ENCODE peak calls at places on chromosomes 3 and 15, in six cellular contexts. D is IMR-90, Y is adrenal gland, O is endodermal cell, L is H7, T is cardiac fibroblast. W is an unnamed sample.

GRCh38 chr3:46864051-46864881 is 1.0 kb upstream of the MYL3 start:
- DNase-seq in D (no peak), Y (no peak), O (peak; percentile 36), L (no peak), T (no peak), W (no peak)

GRCh38 chr15:36365963-36366362 is 213.5 kb upstream of the CDIN1 start:
- DNase-seq in D (no peak), Y (no peak), O (no peak), L (no peak), T (peak; percentile 63), W (no peak)

GRCh38 chr3:152058906-152059305 is 185.5 kb downstream of the SUCNR1 start:
- DNase-seq in D (peak; percentile 45), Y (no peak), O (no peak), L (no peak), T (peak; percentile 46), W (no peak)

GRCh38 chr3:23671901-23672589 is 133.7 kb upstream of the UBE2E1 start:
- DNase-seq in D (no peak), Y (no peak), O (no peak), L (peak; percentile 33), T (no peak), W (no peak)

GRCh38 chr3:52444860-52445793 is at the start of gene SEMA3G:
- DNase-seq in D (peak; percentile 34), Y (no peak), O (peak; percentile 96), L (peak; percentile 95), T (peak; percentile 41), W (no peak)

GRCh38 chr3:48399387-48400172 is 27.6 kb downstream of the FBXW12 start:
- DNase-seq in D (no peak), Y (no peak), O (peak; percentile 57), L (peak; percentile 69), T (no peak), W (no peak)

GRCh38 chr15:48717458-48717857 is 71.9 kb upstream of the FBN1 start:
- DNase-seq in D (peak; percentile 59), Y (no peak), O (no peak), L (no peak), T (peak; percentile 61), W (no peak)

GRCh38 chr15:33753012-33753411 is 215.3 kb upstream of the CHRM5 start:
- DNase-seq in D (no peak), Y (no peak), O (no peak), L (no peak), T (no peak), W (no peak)

GRCh38 chr15:68405426-68406250 is 26.3 kb downstream of the ITGA11 start:
- DNase-seq in D (no peak), Y (peak; percentile 13), O (peak; percentile 29), L (no peak), T (no peak), W (no peak)

GRCh38 chr15:35980719-35981118 is 434.8 kb upstream of the DPH6 start:
- DNase-seq in D (peak; percentile 72), Y (no peak), O (no peak), L (no peak), T (peak; percentile 39), W (no peak)

GRCh38 chr3:20288050-20288449 is 102.0 kb upstream of the SGO1 start:
- DNase-seq in D (no peak), Y (no peak), O (peak; percentile 58), L (no peak), T (no peak), W (no peak)

GRCh38 chr3:46712191-46713047 is 5.2 kb downstream of the PRSS50 start:
- DNase-seq in D (no peak), Y (no peak), O (peak; percentile 28), L (peak; percentile 52), T (no peak), W (no peak)

GRCh38 chr3:4999626-5000184 is 20.5 kb downstream of the BHLHE40 start:
- DNase-seq in D (no peak), Y (no peak), O (peak; percentile 31), L (no peak), T (no peak), W (no peak)

GRCh38 chr15:85351965-85352364 is 28.4 kb upstream of the AKAP13 start:
- DNase-seq in D (no peak), Y (no peak), O (no peak), L (no peak), T (no peak), W (no peak)

GRCh38 chr15:51243774-51244173 is 94.6 kb downstream of the CYP19A1 start:
- DNase-seq in D (peak; percentile 16), Y (no peak), O (no peak), L (no peak), T (peak; percentile 35), W (no peak)

GRCh38 chr15:88215249-88215648 is 41.3 kb downstream of the NTRK3 start:
- DNase-seq in D (no peak), Y (no peak), O (no peak), L (no peak), T (no peak), W (no peak)

GRCh38 chr3:133448478-133449122 is 48.7 kb downstream of the BFSP2 start:
- DNase-seq in D (no peak), Y (no peak), O (no peak), L (no peak), T (no peak), W (no peak)

GRCh38 chr15:96053039-96054021 is 277.2 kb upstream of the NR2F2 start:
- DNase-seq in D (no peak), Y (no peak), O (peak; percentile 85), L (peak; percentile 56), T (peak; percentile 28), W (no peak)

GRCh38 chr15:85518979-85519761 is 138.8 kb downstream of the AKAP13 start:
- DNase-seq in D (peak; percentile 73), Y (no peak), O (no peak), L (no peak), T (no peak), W (no peak)

GRCh38 chr3:4722103-4722502 is 229.0 kb downstream of the ITPR1 start:
- DNase-seq in D (peak; percentile 73), Y (peak; percentile 79), O (no peak), L (no peak), T (peak; percentile 89), W (no peak)

GRCh38 chr3:116000315-116000714 is 377.0 kb downstream of the GAP43 start:
- DNase-seq in D (peak; percentile 99), Y (peak; percentile 33), O (no peak), L (no peak), T (peak; percentile 97), W (peak; percentile 96)

GRCh38 chr15:29448320-29448719 is 178.7 kb upstream of the NSMCE3 start:
- DNase-seq in D (no peak), Y (no peak), O (no peak), L (no peak), T (no peak), W (no peak)

GRCh38 chr3:109188726-109189125 is 52.2 kb downstream of the C3orf85 start:
- DNase-seq in D (no peak), Y (no peak), O (peak; percentile 51), L (no peak), T (no peak), W (no peak)

GRCh38 chr15:47784820-47785219 is 67.5 kb downstream of the SEMA6D start:
- DNase-seq in D (no peak), Y (no peak), O (no peak), L (no peak), T (no peak), W (no peak)

GRCh38 chr3:176961916-176962315 is 235.4 kb downstream of the TBL1XR1 start:
- DNase-seq in D (peak; percentile 60), Y (no peak), O (no peak), L (no peak), T (peak; percentile 66), W (no peak)

GRCh38 chr15:72058590-72058989 is 59.4 kb downstream of the MYO9A start:
- DNase-seq in D (no peak), Y (no peak), O (no peak), L (no peak), T (no peak), W (no peak)
- H3K4me3 ChIP-seq in D (no peak overlapping the region), Y (no peak overlapping the region), O (no peak overlapping the region), L (no peak overlapping the region), T (no peak overlapping the region), W (no peak overlapping the region)

DNA sequence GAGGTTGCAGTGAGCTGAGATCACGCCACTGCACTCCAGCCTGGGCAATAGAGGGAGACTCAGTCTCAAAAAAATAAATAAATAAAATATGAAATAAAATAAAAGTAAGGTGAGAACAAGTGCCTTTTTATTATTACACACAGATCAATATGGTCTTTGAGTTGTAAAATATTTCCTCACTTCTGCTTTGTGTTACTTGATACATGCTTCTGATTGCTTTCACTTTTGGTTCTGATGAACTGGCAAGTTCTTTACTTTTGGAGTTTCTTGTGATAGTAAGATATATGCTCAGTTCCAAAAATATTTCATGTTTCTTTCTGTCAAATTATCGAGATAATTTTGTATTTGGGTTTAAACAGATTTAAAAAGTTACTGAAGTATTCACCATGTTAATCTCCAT is 16.6 kb upstream of the GYG1 start:
- DNase-seq in D (peak; percentile 23), Y (no peak), O (no peak), L (no peak), T (no peak), W (no peak)
- H3K4me3 ChIP-seq in D (no peak overlapping the region), Y (no peak overlapping the region), O (no peak overlapping the region), L (no peak overlapping the region), T (no peak overlapping the region), W (no peak overlapping the region)

GRCh38 chr15:91045065-91045464 is 22.7 kb upstream of the VPS33B start:
- DNase-seq in D (no peak), Y (no peak), O (no peak), L (no peak), T (no peak), W (no peak)
- H3K4me3 ChIP-seq in D (no peak overlapping the region), Y (no peak overlapping the region), O (no peak overlapping the region), L (no peak overlapping the region), T (no peak overlapping the region), W (no peak overlapping the region)

GRCh38 chr3:45064512-45065372 is 38.6 kb downstream of the CLEC3B start:
- DNase-seq in D (peak; percentile 94), Y (peak; percentile 43), O (no peak), L (no peak), T (peak; percentile 84), W (peak; percentile 41)
- H3K4me3 ChIP-seq in D (no peak overlapping the region), Y (no peak overlapping the region), O (no peak overlapping the region), L (no peak overlapping the region), T (no peak overlapping the region), W (no peak overlapping the region)

GRCh38 chr3:55481067-55481917 is 5.8 kb downstream of the WNT5A start:
- DNase-seq in D (peak; percentile 83), Y (no peak), O (peak; percentile 69), L (peak; percentile 83), T (peak; percentile 69), W (no peak)

GRCh38 chr3:55481918-55482495 is 5.1 kb downstream of the WNT5A start:
- DNase-seq in D (peak; percentile 73), Y (no peak), O (peak; percentile 81), L (peak; percentile 78), T (peak; percentile 61), W (no peak)

GRCh38 chr3:55484191-55484644 is 2.9 kb downstream of the WNT5A start:
- DNase-seq in D (no peak), Y (no peak), O (peak; percentile 79), L (peak; percentile 81), T (no peak), W (no peak)

GRCh38 chr3:55483196-55484095 is 3.7 kb downstream of the WNT5A start:
- DNase-seq in D (no peak), Y (no peak), O (peak; percentile 62), L (peak; percentile 56), T (no peak), W (no peak)

GRCh38 chr3:55482496-55483195 is 4.5 kb downstream of the WNT5A start:
- DNase-seq in D (peak; percentile 79), Y (no peak), O (peak; percentile 70), L (peak; percentile 87), T (no peak), W (no peak)
- H3K4me3 ChIP-seq in D (peak overlapping the region; percentile 89), Y (no peak overlapping the region), O (peak overlapping the region; percentile 74), L (peak overlapping the region; percentile 55), T (no peak overlapping the region), W (peak overlapping the region; percentile 95)

GRCh38 chr3:128054363-128054762 is 2.1 kb downstream of the SEC61A1 start:
- DNase-seq in D (peak; percentile 72), Y (peak; percentile 65), O (no peak), L (no peak), T (peak; percentile 71), W (no peak)
- H3K4me3 ChIP-seq in D (peak overlapping the region; percentile 93), Y (no peak overlapping the region), O (peak overlapping the region; percentile 99), L (no peak overlapping the region), T (peak overlapping the region; percentile 80), W (peak overlapping the region; percentile 92)

W was measured in skeletal muscle cell.